ENCODE peak calls at places on chromosomes 11 and 22, in eight cellular contexts. M is right lobe of liver; B is dorsolateral prefrontal cortex; X is cardiac muscle cell; P is fibroblast of lung; A is CD8-positive, alpha-beta T cell; Q is RWPE2; S is mucosa of descending colon. I is an unnamed sample.

GRCh38 chr11:11558826-11559225 is 63.0 kb downstream of the GALNT18 start:
- DNase-seq in M (no peak), B (no peak), X (no peak), P (no peak), A (no peak), Q (no peak), S (no peak), I (no peak)

GRCh38 chr11:119470316-119471266 is 47.6 kb upstream of the THY1 start:
- DNase-seq in M (peak), B (no peak), X (peak), P (peak), A (no peak), Q (no peak), S (no peak), I (no peak)

GRCh38 chr11:45289369-45289768 is 3.2 kb upstream of the SYT13 start:
- DNase-seq in M (no peak), B (no peak), X (peak), P (peak), A (no peak), Q (no peak), S (no peak), I (no peak)

GRCh38 chr22:45917700-45918454 is 59.1 kb downstream of the WNT7B start:
- DNase-seq in M (no peak), B (no peak), X (no peak), P (no peak), A (no peak), Q (no peak), S (no peak), I (no peak)

GRCh38 chr11:130451261-130452019 is 3.0 kb downstream of the ADAMTS15 start:
- DNase-seq in M (no peak), B (no peak), X (peak), P (peak), A (no peak), Q (no peak), S (no peak), I (no peak)

GRCh38 chr11:114128399-114128798 is 68.9 kb downstream of the ZBTB16 start:
- DNase-seq in M (no peak), B (no peak), X (no peak), P (no peak), A (no peak), Q (no peak), S (no peak), I (no peak)

GRCh38 chr11:92024788-92025187 is 199.8 kb upstream of the FAT3 start:
- DNase-seq in M (no peak), B (no peak), X (no peak), P (no peak), A (no peak), Q (no peak), S (no peak), I (no peak)

GRCh38 chr11:114774599-114775365 is 96.5 kb downstream of the NXPE2 start:
- DNase-seq in M (no peak), B (peak), X (peak), P (peak), A (no peak), Q (no peak), S (no peak), I (peak)

GRCh38 chr11:44817207-44817944 is 90.6 kb downstream of the TSPAN18 start:
- DNase-seq in M (no peak), B (no peak), X (no peak), P (peak), A (no peak), Q (no peak), S (no peak), I (no peak)

GRCh38 chr22:26122920-26123468 is 46.3 kb upstream of the SEZ6L start:
- DNase-seq in M (no peak), B (no peak), X (no peak), P (no peak), A (no peak), Q (no peak), S (no peak), I (no peak)

GRCh38 chr11:15845261-15845660 is 511.1 kb downstream of the SOX6 start:
- DNase-seq in M (no peak), B (peak), X (no peak), P (no peak), A (no peak), Q (no peak), S (no peak), I (no peak)

GRCh38 chr11:65150513-65151271 is 16.4 kb upstream of the SYVN1 start:
- DNase-seq in M (peak), B (peak), X (peak), P (peak), A (no peak), Q (no peak), S (peak), I (peak)

DNA sequence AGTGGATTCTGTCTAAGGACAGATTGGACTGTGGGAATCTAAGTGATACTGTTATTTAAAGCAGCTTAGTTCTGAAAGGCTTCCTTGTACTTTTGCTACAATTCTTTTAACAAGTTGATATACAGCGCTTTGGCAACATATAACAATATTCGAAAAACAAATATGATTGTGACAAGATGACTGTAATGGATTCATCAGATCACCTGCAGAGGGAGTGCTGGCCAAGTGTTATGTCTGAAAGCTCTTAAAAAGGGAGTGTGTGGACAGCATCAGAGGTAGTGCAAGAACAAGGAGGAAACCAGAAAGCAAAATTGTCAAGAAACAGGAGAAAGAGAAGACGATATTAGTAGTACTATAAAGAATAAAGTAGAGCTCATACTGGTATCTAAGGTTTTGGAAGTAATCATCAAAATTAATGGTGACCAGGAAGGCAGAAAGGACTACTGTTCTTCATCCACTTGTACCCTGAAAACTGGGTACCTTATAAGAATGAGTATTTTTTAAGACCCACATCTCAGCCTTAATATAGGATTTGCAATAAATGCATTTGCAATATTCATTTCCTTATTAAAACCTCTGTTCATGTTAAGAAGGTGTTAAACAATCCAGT is 1112.0 kb upstream of the CCDC90B start:
- DNase-seq in M (no peak), B (no peak), X (peak), P (peak), A (no peak), Q (no peak), S (no peak), I (no peak)
- TF ChIP-seq CTCF in M (peak), B (peak), X (peak), P (no peak), A (no peak), Q (peak), S (no peak), I (no peak)

GRCh38 chr11:7651700-7652099 is 21.6 kb downstream of the CYB5R2 start:
- DNase-seq in M (no peak), B (peak), X (no peak), P (no peak), A (no peak), Q (no peak), S (no peak), I (peak)

GRCh38 chr11:7655253-7656217 is 17.8 kb downstream of the CYB5R2 start:
- DNase-seq in M (no peak), B (no peak), X (no peak), P (no peak), A (no peak), Q (no peak), S (no peak), I (no peak)

GRCh38 chr11:7656704-7657103 is 16.6 kb downstream of the CYB5R2 start:
- DNase-seq in M (no peak), B (no peak), X (no peak), P (no peak), A (no peak), Q (no peak), S (no peak), I (no peak)

GRCh38 chr11:7654094-7654742 is 19.1 kb downstream of the CYB5R2 start:
- DNase-seq in M (no peak), B (no peak), X (no peak), P (no peak), A (no peak), Q (no peak), S (no peak), I (no peak)

GRCh38 chr11:7657306-7658025 is 15.8 kb downstream of the CYB5R2 start:
- DNase-seq in M (no peak), B (peak), X (peak), P (peak), A (no peak), Q (no peak), S (peak), I (peak)
- TF ChIP-seq CTCF in M (peak), B (peak), X (peak), P (peak), A (no peak), Q (peak), S (no peak), I (peak)

DNA sequence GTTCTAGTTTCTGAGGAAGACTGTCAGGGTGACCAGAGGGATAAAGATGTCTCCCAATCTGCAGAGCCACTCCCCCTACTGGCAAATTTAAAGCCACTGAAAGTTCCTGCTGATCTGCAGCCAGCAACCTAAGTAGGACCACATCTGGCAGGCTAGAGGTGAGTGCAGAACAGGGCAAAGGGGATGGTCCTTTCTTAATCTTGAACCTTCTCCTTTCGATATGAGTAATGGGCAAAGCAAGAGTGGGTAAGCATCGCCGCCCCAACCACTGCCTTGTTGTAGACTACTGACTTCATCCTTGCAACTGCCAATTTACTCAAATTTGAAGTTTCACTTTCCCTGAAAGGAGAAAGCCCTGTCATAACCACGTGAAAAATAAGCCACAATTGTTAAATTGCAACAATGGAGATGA is 30.7 kb downstream of the SCUBE2 start:
- DNase-seq in M (no peak), B (no peak), X (no peak), P (no peak), A (no peak), Q (no peak), S (no peak), I (no peak)
- TF ChIP-seq CTCF in M (no peak), B (no peak), X (peak), P (peak), A (no peak), Q (peak), S (no peak), I (no peak)

GRCh38 chr11:83088965-83089364 is 17.3 kb upstream of the RAB30 start:
- DNase-seq in M (no peak), B (no peak), X (no peak), P (no peak), A (no peak), Q (no peak), S (no peak), I (no peak)

GRCh38 chr11:83092488-83093384 is 21.0 kb upstream of the RAB30 start:
- DNase-seq in M (peak), B (no peak), X (no peak), P (peak), A (no peak), Q (no peak), S (no peak), I (no peak)

GRCh38 chr11:83087035-83087434 is 15.3 kb upstream of the RAB30 start:
- DNase-seq in M (no peak), B (no peak), X (peak), P (peak), A (no peak), Q (no peak), S (no peak), I (no peak)
- TF ChIP-seq CTCF in M (peak), B (no peak), X (peak), P (no peak), A (no peak), Q (peak), S (no peak), I (peak)

I was measured in Peyer's patch.